ENCODE peak calls at places on chromosomes 2 and 18, in four cellular contexts. F is tibial nerve; H is CD4-positive, CD25-positive, alpha-beta regulatory T cell; W is right cardiac atrium. Y is an unnamed sample.

GRCh38 chr2:14673351-14673875 is 40.9 kb downstream of the LRATD1 start:
- DNase-seq in F (no peak), H (no peak), W (no peak), Y (no peak)

GRCh38 chr18:70295633-70296188 is 6.9 kb downstream of the SOCS6 start:
- DNase-seq in F (no peak), H (no peak), W (no peak), Y (no peak)

GRCh38 chr2:119170504-119170903 is 12.0 kb upstream of the C1QL2 start:
- DNase-seq in F (no peak), H (no peak), W (no peak), Y (no peak)

GRCh38 chr18:78875268-78875997 is 104.2 kb upstream of the SALL3 start:
- DNase-seq in F (no peak), H (no peak), W (no peak), Y (peak)

GRCh38 chr2:113248997-113249770 is 29.5 kb downstream of the PAX8 start:
- DNase-seq in F (peak), H (peak), W (peak), Y (peak)

GRCh38 chr2:235849489-235849888 is 318.7 kb downstream of the GBX2 start:
- DNase-seq in F (no peak), H (no peak), W (no peak), Y (no peak)

GRCh38 chr2:21019678-21020021 is 24.2 kb downstream of the APOB start:
- DNase-seq in F (no peak), H (no peak), W (no peak), Y (no peak)

GRCh38 chr18:77096936-77097886 is 35.4 kb downstream of the MBP start:
- DNase-seq in F (no peak), H (no peak), W (no peak), Y (no peak)

GRCh38 chr2:216803803-216804202 is 56.1 kb downstream of the TNP1 start:
- DNase-seq in F (no peak), H (no peak), W (peak), Y (no peak)

GRCh38 chr2:10963155-10963554 is 51.4 kb downstream of the KCNF1 start:
- DNase-seq in F (no peak), H (no peak), W (no peak), Y (no peak)

GRCh38 chr18:2536493-2536892 is 34.8 kb downstream of the METTL4 start:
- DNase-seq in F (no peak), H (no peak), W (no peak), Y (no peak)

GRCh38 chr2:231364961-231365810 is 30.3 kb upstream of the B3GNT7 start:
- DNase-seq in F (no peak), H (no peak), W (no peak), Y (no peak)

GRCh38 chr18:58438161-58438983 is 190.5 kb downstream of the ALPK2 start:
- DNase-seq in F (no peak), H (no peak), W (no peak), Y (no peak)

GRCh38 chr2:230869691-230870543 is 5.2 kb downstream of the ITM2C start:
- DNase-seq in F (no peak), H (no peak), W (peak), Y (no peak)

GRCh38 chr2:172109256-172109655 is 6.6 kb upstream of the DLX2 start:
- DNase-seq in F (no peak), H (no peak), W (peak), Y (no peak)

GRCh38 chr2:8611712-8612111 is 70.1 kb upstream of the ID2 start:
- DNase-seq in F (no peak), H (no peak), W (no peak), Y (no peak)

GRCh38 chr18:44179693-44180092 is 501.0 kb upstream of the SETBP1 start:
- DNase-seq in F (no peak), H (no peak), W (no peak), Y (no peak)

GRCh38 chr2:12884713-12885282 is 168.1 kb downstream of the TRIB2 start:
- DNase-seq in F (no peak), H (no peak), W (peak), Y (no peak)

GRCh38 chr18:6566338-6566911 is 151.7 kb upstream of the L3MBTL4 start:
- DNase-seq in F (no peak), H (no peak), W (no peak), Y (no peak)

GRCh38 chr2:190180313-190181065 is 118.0 kb upstream of the MSTN start:
- DNase-seq in F (peak), H (no peak), W (peak), Y (no peak)

GRCh38 chr2:202717598-202718310 is 83.0 kb downstream of the FAM117B start:
- DNase-seq in F (no peak), H (no peak), W (no peak), Y (peak)

GRCh38 chr2:16971722-16972234 is 306.1 kb upstream of the CYRIA start:
- DNase-seq in F (no peak), H (no peak), W (no peak), Y (no peak)

GRCh38 chr2:176125215-176126054 is 2.9 kb downstream of the HOXD9 start:
- DNase-seq in F (no peak), H (no peak), W (no peak), Y (no peak)

GRCh38 chr18:54871231-54871630 is 43.0 kb downstream of the RAB27B start:
- DNase-seq in F (no peak), H (no peak), W (no peak), Y (no peak)

GRCh38 chr2:191202209-191202721 is 42.9 kb upstream of the MYO1B start:
- DNase-seq in F (no peak), H (no peak), W (no peak), Y (no peak)

GRCh38 chr2:40369619-40370397 is 82.1 kb downstream of the SLC8A1 start:
- DNase-seq in F (no peak), H (no peak), W (no peak), Y (no peak)

GRCh38 chr18:23301971-23302370 is 151.1 kb upstream of the RIOK3 start:
- DNase-seq in F (no peak), H (no peak), W (no peak), Y (no peak)

GRCh38 chr2:196168181-196168580 is 3.2 kb downstream of the STK17B start:
- DNase-seq in F (no peak), H (no peak), W (no peak), Y (no peak)

GRCh38 chr2:22273853-22274252 is 1111.1 kb upstream of the KLHL29 start:
- DNase-seq in F (no peak), H (no peak), W (no peak), Y (no peak)

GRCh38 chr2:110115291-110116032 is at the start of gene MALL:
- DNase-seq in F (no peak), H (no peak), W (peak), Y (no peak)
- H3K4me3 ChIP-seq in F (peak), H (no peak), W (peak), Y (no peak)

GRCh38 chr2:9703085-9703641 is 72.4 kb upstream of the YWHAQ start:
- DNase-seq in F (peak), H (peak), W (peak), Y (no peak)
- H3K4me3 ChIP-seq in F (no peak), H (no peak), W (no peak), Y (no peak)

DNA sequence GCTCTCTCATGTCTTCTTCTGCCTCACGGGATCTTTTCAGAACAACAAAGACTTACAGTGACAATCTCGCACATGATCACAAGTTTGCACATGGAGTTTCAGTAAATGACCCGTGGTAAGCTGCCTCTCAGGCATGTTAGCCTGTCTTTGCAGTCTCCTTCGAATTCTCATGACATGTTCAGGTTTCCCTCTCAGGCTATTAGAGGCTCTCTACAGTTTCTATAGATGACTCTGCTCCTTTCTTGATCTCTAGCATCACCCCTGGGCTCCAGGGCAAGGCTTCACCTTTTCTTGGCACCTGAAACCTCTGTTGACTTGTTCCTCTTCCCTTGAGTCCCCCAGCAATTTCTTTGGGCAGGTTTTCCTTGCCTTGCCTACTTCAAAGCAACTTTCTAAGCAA is 23.0 kb downstream of the MPP4 start:
- DNase-seq in F (no peak), H (no peak), W (no peak), Y (no peak)
- H3K4me3 ChIP-seq in F (no peak), H (no peak), W (no peak), Y (no peak)

GRCh38 chr18:59451073-59451472 is 92.0 kb upstream of the LMAN1 start:
- DNase-seq in F (no peak), H (no peak), W (no peak), Y (no peak)

GRCh38 chr18:59446012-59446411 is 86.9 kb upstream of the LMAN1 start:
- DNase-seq in F (no peak), H (no peak), W (no peak), Y (no peak)

GRCh38 chr18:59451963-59452362 is 92.9 kb upstream of the LMAN1 start:
- DNase-seq in F (no peak), H (no peak), W (no peak), Y (no peak)

GRCh38 chr18:59453468-59453961 is 94.5 kb upstream of the LMAN1 start:
- DNase-seq in F (no peak), H (no peak), W (no peak), Y (no peak)

GRCh38 chr18:59448546-59448945 is 89.5 kb upstream of the LMAN1 start:
- DNase-seq in F (no peak), H (no peak), W (no peak), Y (no peak)
- H3K4me3 ChIP-seq in F (no peak), H (no peak), W (no peak), Y (no peak)

DNA sequence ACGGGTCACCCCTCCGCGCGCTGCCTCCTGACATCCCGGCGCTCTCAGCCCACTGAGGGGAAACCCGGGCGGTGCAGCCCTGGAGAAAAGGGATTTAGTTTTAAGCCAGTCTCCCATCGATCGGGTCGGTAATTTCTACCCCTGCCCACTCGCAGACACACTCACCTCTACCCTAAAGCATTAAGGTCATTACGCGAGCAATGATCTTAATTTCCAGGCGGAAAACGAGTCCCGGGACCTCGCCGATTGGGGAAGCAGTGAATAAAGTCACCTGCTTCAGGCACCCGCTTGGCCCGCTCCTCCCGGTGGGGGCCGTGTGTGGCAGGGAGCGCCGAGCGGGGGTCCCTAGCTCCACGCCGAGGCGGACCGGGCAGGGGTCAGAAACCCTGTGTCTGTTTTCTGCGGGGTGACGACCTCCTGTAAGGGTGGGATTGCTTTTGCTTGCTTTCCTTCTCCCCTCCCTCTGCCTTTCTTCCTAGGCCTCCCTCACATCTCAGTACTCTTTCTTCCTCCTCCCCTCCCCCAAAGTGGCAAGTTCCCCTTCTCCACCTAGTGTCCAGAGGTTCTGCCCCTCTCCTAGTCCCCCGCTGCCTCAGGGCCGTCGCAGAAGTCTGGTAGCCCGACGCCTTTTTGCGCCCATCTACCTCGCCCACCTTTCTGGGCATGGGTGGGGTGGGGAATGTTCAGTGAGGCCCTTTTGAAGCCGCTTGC is 142.6 kb downstream of the MEIS1 start:
- DNase-seq in F (no peak), H (no peak), W (peak), Y (no peak)
- H3K4me3 ChIP-seq in F (peak), H (no peak), W (peak), Y (no peak)

GRCh38 chr2:127659408-127660290 is 13.7 kb downstream of the GPR17 start:
- DNase-seq in F (no peak), H (no peak), W (peak), Y (peak)
- H3K4me3 ChIP-seq in F (no peak), H (no peak), W (no peak), Y (no peak)

GRCh38 chr2:25044011-25044410 is 2.1 kb downstream of the EFR3B start:
- DNase-seq in F (no peak), H (no peak), W (no peak), Y (no peak)
- H3K4me3 ChIP-seq in F (no peak), H (no peak), W (no peak), Y (no peak)

Y was measured in HL-60.